ENCODE peak calls at places on chromosomes 5 and 9, in nine cellular contexts. Y, M, J, N, H, S, P, O and Z are unnamed samples. For H3K9me3, the result is how much of the 10 kb centered on the place peaks cover.

GRCh38 chr9:116895956-116896355 is 208.9 kb downstream of the TRIM32 start:
- DNase-seq in Y (no peak), M (no peak), J (no peak), N (no peak), H (no peak), S (no peak), P (no peak), O (no peak), Z (no peak)

GRCh38 chr9:116342071-116342470 is 188.5 kb downstream of the PAPPA start:
- DNase-seq in Y (no peak), M (no peak), J (no peak), N (no peak), H (no peak), S (no peak), P (no peak), O (no peak), Z (no peak)

GRCh38 chr5:160311491-160312138 is 749 bp downstream of the CCNJL start:
- DNase-seq in Y (no peak), M (no peak), J (no peak), N (no peak), H (peak), S (no peak), P (peak), O (no peak), Z (peak)

GRCh38 chr5:132644177-132644576 is 13.8 kb upstream of the IL13 start:
- DNase-seq in Y (no peak), M (no peak), J (no peak), N (no peak), H (no peak), S (no peak), P (no peak), O (no peak), Z (no peak)

GRCh38 chr9:34430843-34431437 is 27.4 kb downstream of the FAM219A start:
- DNase-seq in Y (peak), M (peak), J (no peak), N (peak), H (no peak), S (peak), P (peak), O (no peak), Z (no peak)

GRCh38 chr5:113043491-113043931 is 66.9 kb downstream of the DCP2 start:
- DNase-seq in Y (no peak), M (no peak), J (no peak), N (no peak), H (peak), S (no peak), P (peak), O (no peak), Z (no peak)

GRCh38 chr5:36462295-36463021 is 143.9 kb upstream of the SLC1A3 start:
- DNase-seq in Y (peak), M (no peak), J (no peak), N (no peak), H (no peak), S (no peak), P (no peak), O (no peak), Z (no peak)

GRCh38 chr9:127390243-127390535 is 6.8 kb upstream of the SLC2A8 start:
- DNase-seq in Y (no peak), M (no peak), J (no peak), N (no peak), H (no peak), S (no peak), P (no peak), O (no peak), Z (no peak)

GRCh38 chr5:176678584-176678983 is 31.3 kb downstream of the TSPAN17 start:
- DNase-seq in Y (no peak), M (no peak), J (no peak), N (no peak), H (no peak), S (no peak), P (no peak), O (no peak), Z (no peak)

GRCh38 chr5:131630963-131631350 is 4.1 kb downstream of the RAPGEF6 start:
- DNase-seq in Y (peak), M (peak), J (no peak), N (no peak), H (no peak), S (no peak), P (no peak), O (no peak), Z (no peak)

GRCh38 chr5:38211354-38211710 is 47.0 kb upstream of the EGFLAM start:
- DNase-seq in Y (no peak), M (no peak), J (no peak), N (no peak), H (no peak), S (no peak), P (no peak), O (no peak), Z (no peak)

GRCh38 chr9:92064711-92065110 is 50.5 kb downstream of the SPTLC1 start:
- DNase-seq in Y (peak), M (peak), J (no peak), N (no peak), H (no peak), S (no peak), P (no peak), O (no peak), Z (no peak)

GRCh38 chr5:122941737-122942136 is 94.8 kb downstream of the PPIC start:
- DNase-seq in Y (no peak), M (no peak), J (no peak), N (no peak), H (no peak), S (no peak), P (no peak), O (no peak), Z (no peak)

GRCh38 chr5:2038337-2039179 is 155.8 kb upstream of the IRX4 start:
- DNase-seq in Y (peak), M (peak), J (no peak), N (peak), H (peak), S (no peak), P (peak), O (peak), Z (peak)

GRCh38 chr5:73796164-73797141 is 170.5 kb downstream of the ARHGEF28 start:
- DNase-seq in Y (peak), M (peak), J (no peak), N (no peak), H (no peak), S (no peak), P (peak), O (peak), Z (peak)

GRCh38 chr9:93120846-93121315 is 13.2 kb downstream of the NINJ1 start:
- DNase-seq in Y (no peak), M (no peak), J (no peak), N (no peak), H (no peak), S (no peak), P (no peak), O (no peak), Z (peak)

GRCh38 chr5:83099445-83099844 is 22.1 kb downstream of the XRCC4 start:
- DNase-seq in Y (no peak), M (no peak), J (no peak), N (no peak), H (no peak), S (no peak), P (no peak), O (no peak), Z (no peak)

GRCh38 chr9:110276827-110277226 is 20.5 kb upstream of the TXN start:
- DNase-seq in Y (no peak), M (no peak), J (no peak), N (no peak), H (no peak), S (no peak), P (no peak), O (no peak), Z (no peak)

GRCh38 chr5:137609122-137609521 is 110.0 kb upstream of the SPOCK1 start:
- DNase-seq in Y (no peak), M (peak), J (no peak), N (no peak), H (no peak), S (no peak), P (no peak), O (no peak), Z (no peak)

GRCh38 chr9:128846680-128847030 is 17.1 kb upstream of the SPOUT1 start:
- DNase-seq in Y (no peak), M (no peak), J (no peak), N (no peak), H (no peak), S (no peak), P (no peak), O (no peak), Z (peak)

GRCh38 chr9:116087751-116088194 is 65.8 kb upstream of the PAPPA start:
- DNase-seq in Y (peak), M (peak), J (no peak), N (no peak), H (no peak), S (no peak), P (no peak), O (no peak), Z (no peak)

GRCh38 chr5:59722875-59723274 is 170.7 kb downstream of the PDE4D start:
- DNase-seq in Y (peak), M (peak), J (no peak), N (no peak), H (no peak), S (no peak), P (no peak), O (no peak), Z (no peak)

GRCh38 chr5:15992918-15993317 is 186.7 kb downstream of the MARCHF11 start:
- DNase-seq in Y (peak), M (peak), J (no peak), N (no peak), H (no peak), S (no peak), P (no peak), O (no peak), Z (no peak)

GRCh38 chr9:19028835-19029451 is 4.1 kb downstream of the SAXO1 start:
- DNase-seq in Y (peak), M (peak), J (no peak), N (peak), H (no peak), S (no peak), P (peak), O (peak), Z (no peak)

GRCh38 chr5:1507016-1507375 is 16.8 kb downstream of the LPCAT1 start:
- DNase-seq in Y (no peak), M (no peak), J (no peak), N (no peak), H (peak), S (no peak), P (peak), O (no peak), Z (no peak)

GRCh38 chr5:35938518-35939227 is at the start of gene CAPSL:
- DNase-seq in Y (peak), M (peak), J (no peak), N (peak), H (no peak), S (no peak), P (no peak), O (no peak), Z (no peak)

GRCh38 chr9:108761530-108762347 is 94.0 kb downstream of the ACTL7B start:
- DNase-seq in Y (peak), M (peak), J (no peak), N (peak), H (no peak), S (peak), P (peak), O (peak), Z (no peak)

GRCh38 chr9:99326917-99327189 is 104.8 kb downstream of the SEC61B start:
- DNase-seq in Y (no peak), M (no peak), J (no peak), N (no peak), H (no peak), S (no peak), P (no peak), O (no peak), Z (no peak)

GRCh38 chr5:75677607-75678006 is 39.6 kb downstream of the POC5 start:
- DNase-seq in Y (no peak), M (no peak), J (no peak), N (no peak), H (no peak), S (no peak), P (no peak), O (peak), Z (no peak)

GRCh38 chr5:160105686-160106085 is 13.6 kb downstream of the PWWP2A start:
- DNase-seq in Y (no peak), M (no peak), J (no peak), N (no peak), H (no peak), S (no peak), P (no peak), O (no peak), Z (no peak)

GRCh38 chr5:132238169-132238744 is 10.6 kb upstream of the P4HA2 start:
- DNase-seq in Y (peak), M (peak), J (peak), N (peak), H (no peak), S (peak), P (peak), O (peak), Z (peak)

GRCh38 chr5:72256536-72256935 is 63.5 kb downstream of the MRPS27 start:
- DNase-seq in Y (peak), M (peak), J (no peak), N (no peak), H (no peak), S (no peak), P (no peak), O (no peak), Z (no peak)

GRCh38 chr5:35214051-35214450 is 16.2 kb downstream of the PRLR start:
- DNase-seq in Y (no peak), M (no peak), J (no peak), N (no peak), H (no peak), S (no peak), P (no peak), O (no peak), Z (no peak)

GRCh38 chr5:57117601-57118000 is 56.3 kb upstream of the GPBP1 start:
- DNase-seq in Y (peak), M (no peak), J (no peak), N (no peak), H (no peak), S (no peak), P (no peak), O (peak), Z (no peak)

GRCh38 chr5:172407861-172408260 is 46.5 kb downstream of the SH3PXD2B start:
- DNase-seq in Y (peak), M (peak), J (no peak), N (no peak), H (no peak), S (no peak), P (no peak), O (no peak), Z (no peak)

GRCh38 chr9:6106576-6107339 is 91.3 kb upstream of the RANBP6 start:
- DNase-seq in Y (peak), M (peak), J (no peak), N (no peak), H (no peak), S (no peak), P (no peak), O (no peak), Z (no peak)

GRCh38 chr9:11235061-11235460 is 622.3 kb upstream of the PTPRD start:
- DNase-seq in Y (no peak), M (no peak), J (no peak), N (no peak), H (no peak), S (no peak), P (no peak), O (no peak), Z (no peak)

GRCh38 chr9:3526903-3527652 is 1.3 kb upstream of the RFX3 start:
- DNase-seq in Y (no peak), M (peak), J (no peak), N (peak), H (no peak), S (no peak), P (no peak), O (peak), Z (no peak)

GRCh38 chr5:151742870-151743294 is 15.5 kb downstream of the ATOX1 start:
- DNase-seq in Y (peak), M (peak), J (peak), N (peak), H (no peak), S (no peak), P (peak), O (no peak), Z (no peak)

GRCh38 chr5:27639005-27639612 is 600.7 kb upstream of the CDH9 start:
- DNase-seq in Y (no peak), M (no peak), J (no peak), N (no peak), H (no peak), S (no peak), P (no peak), O (no peak), Z (no peak)

GRCh38 chr5:50300878-50301277 is 140.2 kb downstream of the EMB start:
- DNase-seq in Y (peak), M (no peak), J (no peak), N (no peak), H (no peak), S (no peak), P (no peak), O (no peak), Z (no peak)

GRCh38 chr5:50302815-50303490 is 138.1 kb downstream of the EMB start:
- DNase-seq in Y (peak), M (peak), J (no peak), N (no peak), H (no peak), S (no peak), P (no peak), O (no peak), Z (no peak)

GRCh38 chr5:50301756-50302155 is 139.3 kb downstream of the EMB start:
- DNase-seq in Y (peak), M (no peak), J (no peak), N (no peak), H (no peak), S (no peak), P (no peak), O (no peak), Z (no peak)

GRCh38 chr5:50299896-50300295 is 141.2 kb downstream of the EMB start:
- DNase-seq in Y (no peak), M (no peak), J (no peak), N (no peak), H (no peak), S (no peak), P (no peak), O (no peak), Z (no peak)
- H3K9me3 ChIP-seq in Y (under half), M (under half), J (under half), N (under half), H (under half), S (under half), P (under half), O (under half), Z (under half)

GRCh38 chr5:103452089-103452488 is 110.5 kb downstream of the NUDT12 start:
- DNase-seq in Y (no peak), M (no peak), J (no peak), N (no peak), H (no peak), S (no peak), P (no peak), O (no peak), Z (no peak)
- H3K27ac ChIP-seq in Y (no peak), M (no peak), J (no peak), N (no peak), H (no peak), S (no peak), P (no peak), O (no peak), Z (no peak)

GRCh38 chr5:158807947-158808346 is 291.8 kb downstream of the EBF1 start:
- DNase-seq in Y (no peak), M (no peak), J (no peak), N (no peak), H (no peak), S (no peak), P (no peak), O (no peak), Z (no peak)

GRCh38 chr5:158801286-158801685 is 298.4 kb downstream of the EBF1 start:
- DNase-seq in Y (no peak), M (no peak), J (no peak), N (no peak), H (no peak), S (no peak), P (no peak), O (no peak), Z (no peak)

GRCh38 chr5:158798140-158798539 is 301.6 kb downstream of the EBF1 start:
- DNase-seq in Y (no peak), M (no peak), J (no peak), N (no peak), H (no peak), S (no peak), P (no peak), O (no peak), Z (no peak)

GRCh38 chr5:158805195-158805594 is 294.5 kb downstream of the EBF1 start:
- DNase-seq in Y (no peak), M (no peak), J (no peak), N (no peak), H (no peak), S (no peak), P (peak), O (no peak), Z (no peak)

GRCh38 chr5:158802941-158803341 is 296.8 kb downstream of the EBF1 start:
- DNase-seq in Y (no peak), M (peak), J (no peak), N (no peak), H (no peak), S (no peak), P (no peak), O (no peak), Z (no peak)
- H3K4me3 ChIP-seq in Y (no peak), M (no peak), J (no peak), N (no peak), H (no peak), S (no peak), P (no peak), O (no peak), Z (no peak)

GRCh38 chr5:3105172-3105571 is 353.7 kb upstream of the IRX2 start:
- DNase-seq in Y (no peak), M (no peak), J (no peak), N (no peak), H (no peak), S (no peak), P (no peak), O (no peak), Z (no peak)

GRCh38 chr5:3102531-3102930 is 351.1 kb upstream of the IRX2 start:
- DNase-seq in Y (no peak), M (no peak), J (no peak), N (no peak), H (no peak), S (no peak), P (no peak), O (no peak), Z (no peak)

GRCh38 chr5:3101561-3101960 is 350.1 kb upstream of the IRX2 start:
- DNase-seq in Y (no peak), M (no peak), J (no peak), N (no peak), H (no peak), S (no peak), P (no peak), O (no peak), Z (no peak)

GRCh38 chr5:3104446-3105047 is 353.1 kb upstream of the IRX2 start:
- DNase-seq in Y (no peak), M (no peak), J (no peak), N (no peak), H (no peak), S (no peak), P (no peak), O (no peak), Z (no peak)

GRCh38 chr5:3103241-3103855 is 351.9 kb upstream of the IRX2 start:
- DNase-seq in Y (no peak), M (no peak), J (no peak), N (no peak), H (no peak), S (no peak), P (no peak), O (no peak), Z (no peak)
- H3K9me3 ChIP-seq in Y (under half), M (under half), J (under half), N (under half), H (under half), S (under half), P (under half), O (under half), Z (under half)

DNA sequence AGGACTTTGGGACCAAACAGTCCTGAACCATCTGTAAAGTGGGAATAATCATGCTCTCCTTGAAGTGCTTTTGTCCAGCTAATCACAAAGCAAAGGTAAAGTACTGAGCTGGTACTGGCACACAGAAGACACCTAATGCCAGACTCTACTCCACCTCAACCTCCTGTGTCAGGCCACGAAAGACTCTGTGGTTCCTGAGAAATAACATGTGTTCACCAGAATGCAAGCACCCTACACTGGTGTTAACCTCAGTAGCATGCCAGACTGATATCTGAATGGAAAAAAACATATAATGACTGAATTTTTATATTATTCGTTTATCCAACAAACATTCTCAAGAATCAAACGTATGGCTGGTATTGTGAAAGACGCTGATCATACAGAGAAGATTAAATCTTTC is 97.1 kb upstream of the IFNE start:
- DNase-seq in Y (no peak), M (peak), J (no peak), N (no peak), H (no peak), S (no peak), P (no peak), O (peak), Z (no peak)
- H3K27ac ChIP-seq in Y (no peak), M (peak), J (no peak), N (no peak), H (no peak), S (no peak), P (no peak), O (peak), Z (no peak)